ENCODE peak calls at places on chromosome 17, in four cellular contexts. One of them, this sample, is unnamed.

GRCh38 chr17:4715071-4715749 is 4.8 kb downstream of the ARRB2 start:
- DNase-seq in psoas muscle: no peak
- DNase-seq in fibroblast of lung: no peak
- DNase-seq in astrocyte: no peak
- DNase-seq in this sample: no peak

GRCh38 chr17:77496401-77496801 is 355.6 kb downstream of the SEC14L1 start:
- DNase-seq in astrocyte: no peak
- DNase-seq in psoas muscle: no peak
- DNase-seq in fibroblast of lung: no peak
- DNase-seq in this sample: no peak

GRCh38 chr17:56172517-56172982 is 19.3 kb downstream of the ANKFN1 start:
- DNase-seq in fibroblast of lung: no peak
- DNase-seq in astrocyte: no peak
- DNase-seq in psoas muscle: peak; percentile 69
- DNase-seq in this sample: no peak

GRCh38 chr17:38476549-38476948 is 48.3 kb downstream of the ARHGAP23 start:
- DNase-seq in psoas muscle: no peak
- DNase-seq in astrocyte: no peak
- DNase-seq in fibroblast of lung: no peak
- DNase-seq in this sample: no peak

GRCh38 chr17:63349478-63350000 is 96.6 kb downstream of the CYB561 start:
- DNase-seq in fibroblast of lung: peak; percentile 89
- DNase-seq in astrocyte: peak; percentile 85
- DNase-seq in psoas muscle: no peak
- DNase-seq in this sample: no peak

GRCh38 chr17:81831957-81832607 is 1.0 kb downstream of the MCRIP1 start:
- DNase-seq in fibroblast of lung: peak; percentile 45
- DNase-seq in astrocyte: peak; percentile 20
- DNase-seq in psoas muscle: no peak
- DNase-seq in this sample: peak; percentile 65

GRCh38 chr17:39668141-39668924 is at the start of gene PNMT:
- DNase-seq in fibroblast of lung: peak; percentile 53
- DNase-seq in astrocyte: peak; percentile 32
- DNase-seq in psoas muscle: peak; percentile 82
- DNase-seq in this sample: peak; percentile 31

GRCh38 chr17:81342062-81342699 is 47.1 kb upstream of the SLC38A10 start:
- DNase-seq in psoas muscle: no peak
- DNase-seq in astrocyte: peak; percentile 29
- DNase-seq in fibroblast of lung: peak; percentile 38
- DNase-seq in this sample: no peak

GRCh38 chr17:82424001-82424862 is 5.8 kb upstream of the OGFOD3 start:
- DNase-seq in psoas muscle: no peak
- DNase-seq in fibroblast of lung: peak; percentile 19
- DNase-seq in astrocyte: peak; percentile 9
- DNase-seq in this sample: peak; percentile 9

GRCh38 chr17:2302740-2303277 is 776 bp downstream of the SMG6 start:
- DNase-seq in psoas muscle: no peak
- DNase-seq in astrocyte: no peak
- DNase-seq in fibroblast of lung: no peak
- DNase-seq in this sample: peak; percentile 22

GRCh38 chr17:39365252-39365651 is 36.2 kb downstream of the FBXL20 start:
- DNase-seq in psoas muscle: no peak
- DNase-seq in astrocyte: peak; percentile 79
- DNase-seq in fibroblast of lung: peak; percentile 85
- DNase-seq in this sample: no peak

GRCh38 chr17:76138896-76139248 is 2.2 kb downstream of the FOXJ1 start:
- DNase-seq in fibroblast of lung: no peak
- DNase-seq in psoas muscle: no peak
- DNase-seq in astrocyte: no peak
- DNase-seq in this sample: no peak

GRCh38 chr17:17269926-17270773 is 10.9 kb downstream of the COPS3 start:
- DNase-seq in fibroblast of lung: no peak
- DNase-seq in psoas muscle: no peak
- DNase-seq in astrocyte: no peak
- DNase-seq in this sample: peak; percentile 12

GRCh38 chr17:73798111-73798748 is 154.0 kb upstream of the SDK2 start:
- DNase-seq in psoas muscle: no peak
- DNase-seq in astrocyte: peak; percentile 94
- DNase-seq in fibroblast of lung: peak; percentile 94
- DNase-seq in this sample: peak; percentile 87

GRCh38 chr17:40453881-40454630 is 10.8 kb downstream of the IGFBP4 start:
- DNase-seq in psoas muscle: no peak
- DNase-seq in fibroblast of lung: peak; percentile 66
- DNase-seq in astrocyte: peak; percentile 57
- DNase-seq in this sample: no peak

GRCh38 chr17:74842146-74842598 is 17.5 kb downstream of the GRIN2C start:
- DNase-seq in fibroblast of lung: peak; percentile 7
- DNase-seq in psoas muscle: no peak
- DNase-seq in astrocyte: no peak
- DNase-seq in this sample: no peak

GRCh38 chr17:5888811-5889210 is 181.4 kb upstream of the WSCD1 start:
- DNase-seq in astrocyte: peak; percentile 52
- DNase-seq in fibroblast of lung: peak; percentile 64
- DNase-seq in psoas muscle: no peak
- DNase-seq in this sample: peak; percentile 8

GRCh38 chr17:68868708-68869107 is 86.5 kb downstream of the ABCA8 start:
- DNase-seq in fibroblast of lung: peak; percentile 32
- DNase-seq in astrocyte: peak; percentile 14
- DNase-seq in psoas muscle: no peak
- DNase-seq in this sample: no peak

GRCh38 chr17:60594747-60595146 is 5.2 kb upstream of the PPM1D start:
- DNase-seq in psoas muscle: no peak
- DNase-seq in fibroblast of lung: no peak
- DNase-seq in astrocyte: no peak
- DNase-seq in this sample: no peak

GRCh38 chr17:9221231-9222180 is 200.2 kb downstream of the NTN1 start:
- DNase-seq in fibroblast of lung: no peak
- DNase-seq in astrocyte: no peak
- DNase-seq in psoas muscle: no peak
- DNase-seq in this sample: no peak

GRCh38 chr17:80598813-80599545 is 54.3 kb downstream of the RPTOR start:
- DNase-seq in astrocyte: no peak
- DNase-seq in psoas muscle: no peak
- DNase-seq in fibroblast of lung: no peak
- DNase-seq in this sample: no peak

GRCh38 chr17:77801545-77802332 is 156.8 kb upstream of the TNRC6C start:
- DNase-seq in fibroblast of lung: no peak
- DNase-seq in astrocyte: no peak
- DNase-seq in psoas muscle: no peak
- DNase-seq in this sample: no peak

GRCh38 chr17:58060596-58061191 is 22.5 kb upstream of the DYNLL2 start:
- DNase-seq in psoas muscle: peak; percentile 25
- DNase-seq in astrocyte: peak; percentile 29
- DNase-seq in fibroblast of lung: peak; percentile 56
- DNase-seq in this sample: peak; percentile 40

GRCh38 chr17:64097196-64097936 is 32.6 kb downstream of the ERN1 start:
- DNase-seq in astrocyte: peak; percentile 44
- DNase-seq in psoas muscle: no peak
- DNase-seq in fibroblast of lung: peak; percentile 47
- DNase-seq in this sample: no peak

GRCh38 chr17:83204230-83204725 is 124.9 kb downstream of the METRNL start:
- DNase-seq in astrocyte: no peak
- DNase-seq in psoas muscle: no peak
- DNase-seq in fibroblast of lung: no peak
- DNase-seq in this sample: no peak

GRCh38 chr17:74149597-74150427 is 53.7 kb upstream of the RPL38 start:
- DNase-seq in psoas muscle: no peak
- DNase-seq in fibroblast of lung: no peak
- DNase-seq in astrocyte: no peak
- DNase-seq in this sample: no peak

GRCh38 chr17:76855105-76855504 is 13.1 kb upstream of the MGAT5B start:
- DNase-seq in astrocyte: no peak
- DNase-seq in psoas muscle: no peak
- DNase-seq in fibroblast of lung: no peak
- DNase-seq in this sample: no peak

GRCh38 chr17:64202683-64203430 is 60.2 kb downstream of the TEX2 start:
- DNase-seq in astrocyte: peak; percentile 86
- DNase-seq in fibroblast of lung: peak; percentile 91
- DNase-seq in psoas muscle: no peak
- DNase-seq in this sample: peak; percentile 64

GRCh38 chr17:8503807-8504206 is 68.1 kb downstream of the NDEL1 start:
- DNase-seq in psoas muscle: no peak
- DNase-seq in fibroblast of lung: no peak
- DNase-seq in astrocyte: no peak
- DNase-seq in this sample: no peak

GRCh38 chr17:4948997-4949320 is 629 bp upstream of the PFN1 start:
- DNase-seq in fibroblast of lung: peak; percentile 88
- DNase-seq in astrocyte: peak; percentile 73
- DNase-seq in psoas muscle: peak; percentile 89
- DNase-seq in this sample: peak; percentile 76

GRCh38 chr17:35907266-35907637 is 23.3 kb downstream of the RDM1 start:
- DNase-seq in psoas muscle: no peak
- DNase-seq in fibroblast of lung: no peak
- DNase-seq in astrocyte: no peak
- DNase-seq in this sample: no peak

GRCh38 chr17:8311131-8311790 is 1.2 kb downstream of the ARHGEF15 start:
- DNase-seq in psoas muscle: no peak
- DNase-seq in fibroblast of lung: no peak
- DNase-seq in astrocyte: no peak
- DNase-seq in this sample: no peak

GRCh38 chr17:31116167-31116566 is 21.4 kb downstream of the NF1 start:
- DNase-seq in fibroblast of lung: no peak
- DNase-seq in psoas muscle: no peak
- DNase-seq in astrocyte: no peak
- DNase-seq in this sample: no peak

GRCh38 chr17:37813753-37814152 is 68.9 kb upstream of the HNF1B start:
- DNase-seq in psoas muscle: no peak
- DNase-seq in fibroblast of lung: peak; percentile 100
- DNase-seq in astrocyte: peak; percentile 100
- DNase-seq in this sample: peak; percentile 60

GRCh38 chr17:45113424-45113754 is 18.9 kb downstream of the PLCD3 start:
- DNase-seq in fibroblast of lung: no peak
- DNase-seq in psoas muscle: no peak
- DNase-seq in astrocyte: no peak
- DNase-seq in this sample: no peak
- TF ChIP-seq CTCF in fibroblast of lung: no peak
- TF ChIP-seq CTCF in psoas muscle: no peak
- TF ChIP-seq CTCF in astrocyte: no peak
- TF ChIP-seq CTCF in this sample: no peak

GRCh38 chr17:34633760-34634159 is 54.4 kb downstream of the TMEM132E start:
- DNase-seq in fibroblast of lung: no peak
- DNase-seq in psoas muscle: no peak
- DNase-seq in astrocyte: no peak
- DNase-seq in this sample: no peak

GRCh38 chr17:34635876-34636275 is 56.5 kb downstream of the TMEM132E start:
- DNase-seq in fibroblast of lung: no peak
- DNase-seq in astrocyte: no peak
- DNase-seq in psoas muscle: no peak
- DNase-seq in this sample: no peak

GRCh38 chr17:34637041-34637547 is 57.7 kb downstream of the TMEM132E start:
- DNase-seq in psoas muscle: no peak
- DNase-seq in astrocyte: no peak
- DNase-seq in fibroblast of lung: no peak
- DNase-seq in this sample: no peak

GRCh38 chr17:34634551-34635160 is 55.3 kb downstream of the TMEM132E start:
- DNase-seq in fibroblast of lung: no peak
- DNase-seq in psoas muscle: no peak
- DNase-seq in astrocyte: no peak
- DNase-seq in this sample: no peak

GRCh38 chr17:34633351-34633750 is 54.0 kb downstream of the TMEM132E start:
- DNase-seq in astrocyte: no peak
- DNase-seq in psoas muscle: no peak
- DNase-seq in fibroblast of lung: no peak
- DNase-seq in this sample: peak; percentile 20
- H3K27me3 ChIP-seq in astrocyte: peaks cover 5% of the 10 kb centered on the region
- H3K27me3 ChIP-seq in psoas muscle: peaks cover 70% of the 10 kb centered on the region
- H3K27me3 ChIP-seq in fibroblast of lung: no peaks in the 10 kb centered on the region
- H3K27me3 ChIP-seq in this sample: peaks cover 2% of the 10 kb centered on the region

DNA sequence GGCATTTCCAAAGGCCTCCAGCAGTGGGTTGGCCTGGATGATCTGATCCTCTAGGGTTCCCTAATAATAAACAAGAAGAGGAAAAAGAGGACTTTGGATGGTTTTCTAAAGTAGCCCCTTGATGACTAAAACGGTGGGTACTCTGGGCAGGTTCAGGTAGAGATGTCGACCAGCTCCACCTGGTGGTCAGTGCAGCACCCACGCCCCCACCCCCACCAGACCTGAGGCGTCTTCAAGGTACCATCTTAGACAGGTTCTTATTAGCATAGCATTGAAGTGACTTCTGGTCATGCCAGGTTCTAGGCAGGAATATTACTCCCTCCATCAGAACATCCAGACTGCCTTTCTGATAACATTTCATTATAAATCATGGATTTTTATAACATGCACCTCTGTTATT is 15.0 kb downstream of the MYH13 start:
- DNase-seq in astrocyte: no peak
- DNase-seq in fibroblast of lung: no peak
- DNase-seq in psoas muscle: no peak
- DNase-seq in this sample: no peak
- TF ChIP-seq CTCF in astrocyte: no peak
- TF ChIP-seq CTCF in fibroblast of lung: no peak
- TF ChIP-seq CTCF in psoas muscle: peak; percentile 36
- TF ChIP-seq CTCF in this sample: no peak

GRCh38 chr17:1271441-1271840 is 1.2 kb downstream of the BHLHA9 start:
- DNase-seq in astrocyte: no peak
- DNase-seq in psoas muscle: no peak
- DNase-seq in fibroblast of lung: no peak
- DNase-seq in this sample: no peak
- H3K27me3 ChIP-seq in astrocyte: peaks cover 25% of the 10 kb centered on the region
- H3K27me3 ChIP-seq in psoas muscle: peaks cover 40% of the 10 kb centered on the region
- H3K27me3 ChIP-seq in fibroblast of lung: peaks cover 12% of the 10 kb centered on the region
- H3K27me3 ChIP-seq in this sample: peaks cover 14% of the 10 kb centered on the region

GRCh38 chr17:28087743-28088142 is 45.3 kb downstream of the NLK start:
- DNase-seq in fibroblast of lung: no peak
- DNase-seq in psoas muscle: no peak
- DNase-seq in astrocyte: no peak
- DNase-seq in this sample: no peak
- TF ChIP-seq CTCF in fibroblast of lung: no peak
- TF ChIP-seq CTCF in psoas muscle: no peak
- TF ChIP-seq CTCF in astrocyte: no peak
- TF ChIP-seq CTCF in this sample: no peak

This sample was measured in bronchial epithelial cell.